ENCODE peak calls at places on chromosome 14, in five cellular contexts. J is stimulated activated CD4-positive, alpha-beta T cell treated with anti-CD3 and anti-CD28 coated beads, Interleukin-2, amount 100 ng/mL, for 24 hours; Q is BE2C; S is foreskin melanocyte; I is H4. Z is an unnamed sample.

GRCh38 chr14:103066399-103066798 is 9.1 kb upstream of the CDC42BPB start:
- DNase-seq in S (peak), I (no peak), J (no peak), Q (no peak), Z (no peak)

GRCh38 chr14:99517643-99518381 is 36.6 kb downstream of the CCNK start:
- DNase-seq in I (no peak), J (no peak), S (no peak), Q (peak), Z (no peak)

GRCh38 chr14:27623782-27624181 is 1025.9 kb upstream of the NOVA1 start:
- DNase-seq in J (no peak), I (no peak), S (no peak), Q (no peak), Z (no peak)

GRCh38 chr14:90426031-90426540 is 29.3 kb downstream of the CALM1 start:
- DNase-seq in Q (no peak), S (no peak), J (no peak), I (peak), Z (no peak)

GRCh38 chr14:57295261-57295660 is 26.5 kb downstream of the AP5M1 start:
- DNase-seq in S (peak), Q (no peak), J (no peak), I (no peak), Z (no peak)

GRCh38 chr14:73850940-73851339 is 691 bp upstream of the PTGR2 start:
- DNase-seq in S (no peak), Q (no peak), J (no peak), I (no peak), Z (no peak)

GRCh38 chr14:71716371-71716770 is 215.9 kb upstream of the RGS6 start:
- DNase-seq in Q (no peak), S (no peak), J (no peak), I (no peak), Z (no peak)

GRCh38 chr14:35342160-35343010 is 50.2 kb downstream of the PSMA6 start:
- DNase-seq in J (no peak), I (no peak), Q (no peak), S (no peak), Z (no peak)

GRCh38 chr14:70821916-70822705 is 12.8 kb upstream of the MAP3K9 start:
- DNase-seq in I (no peak), S (no peak), Q (peak), J (peak), Z (peak)

GRCh38 chr14:24734917-24735500 is 101.0 kb upstream of the GZMB start:
- DNase-seq in Q (peak), J (peak), I (peak), S (peak), Z (no peak)

GRCh38 chr14:105525861-105526780 is at the start of gene TMEM121:
- DNase-seq in S (peak), J (peak), Q (peak), I (peak), Z (no peak)

GRCh38 chr14:37145395-37145794 is 27.0 kb downstream of the SLC25A21 start:
- DNase-seq in S (peak), Q (no peak), I (peak), J (no peak), Z (no peak)

GRCh38 chr14:104136472-104137296 is 1.7 kb upstream of the KIF26A start:
- DNase-seq in Q (peak), I (no peak), S (peak), J (peak), Z (no peak)

GRCh38 chr14:77071938-77072388 is 26.1 kb upstream of the CIPC start:
- DNase-seq in Q (no peak), S (no peak), I (peak), J (no peak), Z (no peak)

GRCh38 chr14:72962829-72963312 is 36.6 kb downstream of the DCAF4 start:
- DNase-seq in J (no peak), Q (peak), I (peak), S (no peak), Z (no peak)

GRCh38 chr14:102805454-102805891 is 28.2 kb downstream of the TRAF3 start:
- DNase-seq in I (peak), J (peak), S (no peak), Q (no peak), Z (peak)

GRCh38 chr14:93540235-93540634 is 109.5 kb downstream of the UNC79 start:
- DNase-seq in J (no peak), Q (no peak), S (no peak), I (no peak), Z (no peak)

GRCh38 chr14:99573000-99573330 is 31.0 kb downstream of the CCDC85C start:
- DNase-seq in S (no peak), I (no peak), J (no peak), Q (no peak), Z (no peak)

GRCh38 chr14:35789651-35790050 is 19.4 kb downstream of the RALGAPA1 start:
- DNase-seq in S (no peak), I (peak), Q (no peak), J (no peak), Z (no peak)

GRCh38 chr14:80901260-80901659 is 40.3 kb downstream of the CEP128 start:
- DNase-seq in I (no peak), S (no peak), Q (no peak), J (no peak), Z (no peak)

GRCh38 chr14:96016761-96017160 is 22.4 kb upstream of the C14orf132 start:
- DNase-seq in Q (peak), I (peak), S (no peak), J (no peak), Z (no peak)

GRCh38 chr14:75770635-75771034 is 109.6 kb downstream of the TTLL5 start:
- DNase-seq in S (no peak), J (no peak), I (no peak), Q (no peak), Z (no peak)

GRCh38 chr14:32078030-32078793 is 1.1 kb downstream of the ARHGAP5 start:
- DNase-seq in Q (peak), J (no peak), I (peak), S (peak), Z (peak)

GRCh38 chr14:68225321-68225720 is 405.7 kb downstream of the RAD51B start:
- DNase-seq in I (no peak), S (no peak), J (no peak), Q (no peak), Z (no peak)

GRCh38 chr14:79424462-79424861 is 786.8 kb downstream of the DIO2 start:
- DNase-seq in J (no peak), I (no peak), S (no peak), Q (no peak), Z (no peak)

GRCh38 chr14:37051153-37051552 is 121.3 kb downstream of the SLC25A21 start:
- DNase-seq in I (no peak), S (no peak), Q (no peak), J (no peak), Z (no peak)

GRCh38 chr14:29671034-29671433 is 256.6 kb downstream of the PRKD1 start:
- DNase-seq in S (peak), I (peak), Q (no peak), J (no peak), Z (no peak)

GRCh38 chr14:90599748-90600507 is 203.1 kb downstream of the CALM1 start:
- DNase-seq in Q (no peak), S (no peak), J (no peak), I (no peak), Z (no peak)

GRCh38 chr14:93009471-93010117 is 86.6 kb downstream of the CHGA start:
- DNase-seq in S (peak), I (no peak), J (no peak), Q (peak), Z (no peak)

GRCh38 chr14:90785474-90785873 is 30.8 kb downstream of the TTC7B start:
- DNase-seq in Q (peak), I (no peak), S (no peak), J (no peak), Z (no peak)

GRCh38 chr14:39491134-39491541 is 58.9 kb upstream of the FBXO33 start:
- DNase-seq in Q (no peak), S (no peak), I (peak), J (no peak), Z (peak)

GRCh38 chr14:89428163-89428523 is 11.1 kb upstream of the FOXN3 start:
- DNase-seq in S (no peak), J (no peak), I (no peak), Q (no peak), Z (no peak)

GRCh38 chr14:55802986-55803431 is 223.0 kb downstream of the KTN1 start:
- DNase-seq in S (no peak), I (peak), Q (no peak), J (no peak), Z (no peak)

GRCh38 chr14:58501214-58501816 is 73.8 kb downstream of the KIAA0586 start:
- DNase-seq in I (peak), J (no peak), S (peak), Q (peak), Z (peak)

GRCh38 chr14:89447182-89447970 is 30.3 kb upstream of the FOXN3 start:
- DNase-seq in S (no peak), J (no peak), Q (no peak), I (no peak), Z (peak)

GRCh38 chr14:55129086-55129427 is at the start of gene LGALS3:
- DNase-seq in Q (peak), I (no peak), J (peak), S (no peak), Z (no peak)